ENCODE peak calls at places on chromosomes 7 and 10, in eight cellular contexts. V is PC-3, K is tibial nerve, B is neural progenitor cell, E is GM23248, T is K562, R is thyroid gland, M is transverse colon. A is an unnamed sample.

GRCh38 chr10:21243748-21244257 is 281.7 kb downstream of the SKIDA1 start:
- DNase-seq in V (no peak), K (no peak), B (no peak), E (no peak), T (no peak), R (no peak), M (no peak), A (no peak)

GRCh38 chr10:132519382-132520146 is 18.0 kb upstream of the INPP5A start:
- DNase-seq in V (no peak), K (no peak), B (no peak), E (no peak), T (no peak), R (no peak), M (peak), A (no peak)

GRCh38 chr10:89869180-89869579 is 167.8 kb downstream of the KIF20B start:
- DNase-seq in V (no peak), K (no peak), B (no peak), E (no peak), T (no peak), R (no peak), M (no peak), A (no peak)

GRCh38 chr10:15515207-15515606 is 144.1 kb upstream of the FAM171A1 start:
- DNase-seq in V (no peak), K (peak), B (no peak), E (peak), T (no peak), R (peak), M (peak), A (no peak)

GRCh38 chr7:52064493-52064892 is 747.9 kb upstream of the COBL start:
- DNase-seq in V (no peak), K (no peak), B (no peak), E (no peak), T (no peak), R (no peak), M (no peak), A (no peak)

GRCh38 chr10:45420453-45421192 is 46.6 kb downstream of the ALOX5 start:
- DNase-seq in V (peak), K (peak), B (no peak), E (peak), T (no peak), R (peak), M (peak), A (no peak)

GRCh38 chr10:21144047-21144446 is 246.9 kb upstream of the NEBL start:
- DNase-seq in V (peak), K (no peak), B (no peak), E (no peak), T (no peak), R (no peak), M (no peak), A (no peak)

GRCh38 chr10:80274396-80275134 is 14.9 kb downstream of the MAT1A start:
- DNase-seq in V (no peak), K (no peak), B (no peak), E (no peak), T (no peak), R (no peak), M (no peak), A (no peak)

GRCh38 chr7:74197449-74198108 is 12.2 kb upstream of the LAT2 start:
- DNase-seq in V (no peak), K (no peak), B (no peak), E (no peak), T (no peak), R (no peak), M (no peak), A (no peak)

GRCh38 chr7:121313220-121313792 is 15.5 kb upstream of the WNT16 start:
- DNase-seq in V (peak), K (no peak), B (no peak), E (peak), T (no peak), R (no peak), M (peak), A (no peak)

GRCh38 chr10:33290286-33291052 is 44.0 kb downstream of the NRP1 start:
- DNase-seq in V (no peak), K (no peak), B (peak), E (no peak), T (no peak), R (no peak), M (no peak), A (peak)

GRCh38 chr10:24597426-24597825 is 126.3 kb downstream of the ARHGAP21 start:
- DNase-seq in V (no peak), K (no peak), B (no peak), E (no peak), T (no peak), R (no peak), M (no peak), A (no peak)

GRCh38 chr10:13352519-13352918 is 4.4 kb upstream of the SEPHS1 start:
- DNase-seq in V (no peak), K (no peak), B (peak), E (no peak), T (peak), R (no peak), M (no peak), A (no peak)
- H3K27ac ChIP-seq in V (no peak), K (no peak), B (no peak), E (no peak), T (no peak), R (no peak), M (no peak), A (no peak)

GRCh38 chr10:48800283-48800675 is 115.6 kb downstream of the WDFY4 start:
- DNase-seq in V (no peak), K (no peak), B (no peak), E (no peak), T (peak), R (no peak), M (no peak), A (no peak)
- H3K27ac ChIP-seq in V (no peak), K (peak), B (no peak), E (no peak), T (no peak), R (no peak), M (peak), A (peak)

GRCh38 chr7:125506331-125506730 is 576.7 kb upstream of the POT1 start:
- DNase-seq in V (no peak), K (no peak), B (no peak), E (no peak), T (no peak), R (no peak), M (no peak), A (no peak)

GRCh38 chr7:125504848-125505247 is 575.2 kb upstream of the POT1 start:
- DNase-seq in V (no peak), K (no peak), B (no peak), E (no peak), T (peak), R (no peak), M (no peak), A (no peak)
- H3K27ac ChIP-seq in V (no peak), K (no peak), B (no peak), E (no peak), T (peak), R (no peak), M (no peak), A (no peak)

DNA sequence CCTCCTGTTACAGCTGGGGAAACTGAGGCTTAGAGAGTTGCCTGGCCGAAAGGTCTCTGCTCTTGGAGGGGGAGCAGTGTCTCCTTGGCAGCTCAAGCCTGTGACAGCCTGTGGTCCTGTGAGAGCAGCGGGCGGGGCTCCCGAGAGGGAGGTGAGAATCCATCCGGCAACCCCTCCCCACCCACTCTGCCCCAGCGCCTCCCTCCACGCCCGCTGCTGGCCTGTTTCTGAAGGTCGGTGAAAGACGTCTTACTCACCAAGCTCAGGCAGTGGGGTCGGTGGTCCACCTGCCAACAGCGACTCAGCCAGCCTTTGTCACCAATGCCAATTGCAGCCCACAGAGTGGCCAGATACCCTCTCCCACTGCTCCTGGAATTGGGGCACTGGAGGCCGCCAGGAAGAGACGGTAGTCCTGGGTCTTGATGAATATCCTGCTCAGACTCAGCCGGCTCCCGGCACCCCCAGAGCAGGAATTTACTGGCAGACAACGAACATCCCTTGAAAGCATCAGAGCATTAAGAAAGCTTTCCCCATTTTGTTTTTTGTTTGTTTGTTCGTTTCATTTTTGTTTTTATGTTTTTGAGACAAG is 7.4 kb upstream of the TTYH3 start:
- DNase-seq in V (no peak), K (no peak), B (no peak), E (no peak), T (peak), R (peak), M (no peak), A (no peak)
- H3K27ac ChIP-seq in V (no peak), K (no peak), B (no peak), E (peak), T (peak), R (no peak), M (no peak), A (peak)

DNA sequence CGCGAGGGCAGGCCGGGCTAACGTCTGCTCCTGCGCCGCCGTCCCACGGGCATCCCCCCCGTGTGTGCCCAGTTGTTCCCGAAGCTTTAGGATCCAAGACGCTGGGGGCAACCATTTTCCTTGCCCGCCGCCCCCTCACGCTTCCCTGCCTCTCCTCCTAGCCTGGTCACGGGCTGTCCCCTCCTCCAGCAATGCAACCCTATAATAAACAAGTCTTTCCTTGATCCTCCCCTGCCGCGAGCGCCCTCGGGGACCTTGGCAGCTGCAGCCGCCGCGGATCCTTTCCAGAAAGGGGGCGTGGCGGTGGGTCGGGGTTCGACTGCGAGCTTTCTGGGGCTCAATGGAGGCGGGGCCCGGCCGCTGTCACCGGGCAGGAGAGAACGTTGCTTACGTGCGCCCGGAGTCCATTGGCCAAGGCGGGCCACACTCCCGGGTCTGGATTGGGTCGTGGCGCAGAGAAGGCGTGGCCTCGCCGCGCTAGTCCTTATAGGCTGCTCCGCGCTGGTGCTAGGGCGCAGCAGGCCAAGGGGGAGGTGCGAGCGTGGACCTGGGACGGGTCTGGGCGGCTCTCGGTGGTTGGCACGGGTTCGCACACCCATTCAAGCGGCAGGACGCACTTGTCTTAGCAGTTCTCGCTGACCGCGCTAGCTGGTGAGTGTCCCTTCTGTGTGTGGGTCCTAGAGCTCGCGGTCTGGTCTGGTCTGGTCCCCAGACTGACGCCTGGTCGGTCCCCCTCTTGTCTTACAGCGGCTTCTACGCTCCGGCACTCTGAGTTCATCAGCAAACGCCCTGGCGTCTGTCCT is at the start of gene DDIT4:
- DNase-seq in V (peak), K (peak), B (peak), E (peak), T (peak), R (peak), M (peak), A (peak)
- H3K27ac ChIP-seq in V (peak), K (peak), B (peak), E (peak), T (peak), R (peak), M (peak), A (no peak)

GRCh38 chr7:71261066-71261465 is 129.1 kb downstream of the GALNT17 start:
- DNase-seq in V (no peak), K (no peak), B (no peak), E (no peak), T (no peak), R (peak), M (no peak), A (no peak)
- H3K27ac ChIP-seq in V (no peak), K (no peak), B (no peak), E (no peak), T (no peak), R (no peak), M (no peak), A (no peak)

GRCh38 chr10:49138361-49138891 is 4.6 kb upstream of the FAM170B start:
- DNase-seq in V (no peak), K (no peak), B (no peak), E (peak), T (no peak), R (no peak), M (no peak), A (peak)
- H3K27ac ChIP-seq in V (peak), K (no peak), B (no peak), E (peak), T (no peak), R (peak), M (peak), A (peak)

GRCh38 chr7:6130007-6130587 is 98.9 kb downstream of the ANKRD61 start:
- DNase-seq in V (no peak), K (no peak), B (no peak), E (no peak), T (no peak), R (no peak), M (no peak), A (no peak)
- H3K27ac ChIP-seq in V (no peak), K (no peak), B (no peak), E (no peak), T (peak), R (no peak), M (no peak), A (no peak)

DNA sequence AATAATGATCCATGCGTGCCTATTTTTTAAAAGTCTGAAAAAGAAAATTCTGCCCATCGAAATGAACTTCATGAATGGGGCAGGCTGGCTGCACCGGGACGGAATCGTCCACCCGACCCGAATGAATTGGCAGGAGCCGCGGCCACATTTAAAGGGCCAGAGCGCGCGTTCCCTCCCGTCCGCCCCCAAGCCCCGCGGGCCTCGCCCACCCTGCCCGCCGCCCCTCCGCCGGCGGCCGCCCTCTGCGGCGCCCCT is 318 bp upstream of the GATA3 start:
- DNase-seq in V (peak), K (no peak), B (no peak), E (peak), T (no peak), R (peak), M (no peak), A (no peak)
- H3K27ac ChIP-seq in V (peak), K (no peak), B (no peak), E (no peak), T (no peak), R (peak), M (no peak), A (no peak)

GRCh38 chr7:92635538-92635937 is 45.3 kb upstream of the FAM133B start:
- DNase-seq in V (no peak), K (no peak), B (no peak), E (no peak), T (no peak), R (no peak), M (no peak), A (no peak)
- H3K27ac ChIP-seq in V (peak), K (no peak), B (no peak), E (peak), T (no peak), R (peak), M (peak), A (peak)

A was measured in SJSA1.